ENCODE peak calls at places on chromosome 7, in four cellular contexts. I, P, T and L are unnamed samples.

GRCh38 chr7:102874166-102874829 is 38.5 kb upstream of the LRRC17 start:
- DNase-seq in I (peak), P (no peak), T (peak), L (no peak)

GRCh38 chr7:35702541-35702940 is 7.6 kb upstream of the HERPUD2 start:
- DNase-seq in I (no peak), P (no peak), T (no peak), L (no peak)

GRCh38 chr7:69889338-69890080 is 291.2 kb downstream of the AUTS2 start:
- DNase-seq in I (peak), P (no peak), T (peak), L (no peak)

GRCh38 chr7:48708635-48709034 is 215.7 kb upstream of the CDC14C start:
- DNase-seq in I (no peak), P (no peak), T (no peak), L (peak)

GRCh38 chr7:131108212-131108980 is 219.3 kb upstream of the MKLN1 start:
- DNase-seq in I (peak), P (no peak), T (peak), L (no peak)

GRCh38 chr7:46157931-46158330 is 236.9 kb upstream of the IGFBP3 start:
- DNase-seq in I (no peak), P (no peak), T (no peak), L (no peak)

GRCh38 chr7:133742709-133743538 is 384.2 kb upstream of the LRGUK start:
- DNase-seq in I (peak), P (peak), T (peak), L (peak)

GRCh38 chr7:44324204-44325126 is 929 bp downstream of the CAMK2B start:
- DNase-seq in I (no peak), P (peak), T (no peak), L (peak)

GRCh38 chr7:115654384-115655181 is 376.0 kb downstream of the TFEC start:
- DNase-seq in I (no peak), P (no peak), T (peak), L (no peak)

GRCh38 chr7:101172854-101173751 is 7.0 kb downstream of the NAT16 start:
- DNase-seq in I (no peak), P (peak), T (peak), L (peak)

GRCh38 chr7:70338061-70338460 is 739.8 kb downstream of the AUTS2 start:
- DNase-seq in I (no peak), P (no peak), T (no peak), L (no peak)

GRCh38 chr7:13111230-13111629 is 423.8 kb downstream of the ARL4A start:
- DNase-seq in I (no peak), P (no peak), T (peak), L (no peak)

DNA sequence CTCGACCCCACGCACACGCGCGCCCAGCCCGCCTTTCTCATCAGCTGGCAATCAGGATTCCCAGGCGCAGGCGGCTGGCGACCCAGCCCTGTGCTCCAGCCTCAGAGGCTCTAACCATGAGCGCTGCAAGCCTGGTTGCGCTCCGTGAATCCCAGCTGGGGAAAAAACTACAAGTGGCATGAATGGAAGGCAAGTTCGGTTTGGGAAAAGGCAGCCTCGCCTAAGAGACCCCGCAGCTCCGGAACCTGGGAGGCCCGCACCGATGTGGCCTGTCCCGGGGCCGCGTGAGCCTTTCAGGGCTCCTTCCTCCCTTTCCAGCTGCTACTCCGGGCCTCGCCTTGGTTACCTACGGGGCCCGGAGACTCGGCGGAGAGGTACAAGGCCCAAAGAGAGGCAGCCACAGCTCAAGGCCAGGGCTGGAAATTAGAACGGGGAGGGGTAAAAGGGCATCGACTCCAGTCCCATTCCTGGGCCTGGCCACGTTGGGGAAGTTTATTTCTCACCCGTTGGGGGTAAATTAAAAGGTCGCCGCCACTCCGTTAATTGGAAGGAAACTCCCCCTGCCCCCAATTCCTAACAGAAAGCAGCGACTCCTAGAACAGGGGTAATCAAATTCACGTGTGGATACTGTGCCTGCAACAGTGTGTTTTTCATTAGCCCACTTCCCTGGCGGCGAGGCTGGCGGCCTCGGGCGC is 1.3 kb upstream of the HOXA9 start:
- DNase-seq in I (no peak), P (no peak), T (no peak), L (peak)
- H3K4me2 ChIP-seq in I (no peak), P (no peak), T (no peak), L (no peak)

DNA sequence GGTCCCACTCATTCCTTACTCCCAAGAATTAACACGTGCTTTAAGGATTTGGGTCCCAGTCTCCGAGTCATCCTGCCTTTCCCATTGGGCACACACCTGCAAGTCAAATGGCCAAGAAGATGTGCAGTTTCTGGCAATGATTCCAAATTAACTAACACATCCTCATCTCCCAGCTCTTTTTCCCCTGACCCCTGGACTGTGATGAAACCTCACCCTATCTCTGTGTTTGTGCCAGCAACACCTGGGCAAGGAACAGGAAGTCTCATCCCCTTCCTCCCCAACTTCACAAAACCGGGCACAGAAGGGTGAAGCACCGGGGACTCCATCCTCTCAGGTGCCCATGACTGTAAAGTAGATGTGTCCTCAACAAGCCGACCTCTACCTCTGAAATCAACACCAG is 54.8 kb downstream of the PLXNA4 start:
- DNase-seq in I (no peak), P (no peak), T (no peak), L (no peak)
- H3K4me2 ChIP-seq in I (no peak), P (no peak), T (no peak), L (no peak)

DNA sequence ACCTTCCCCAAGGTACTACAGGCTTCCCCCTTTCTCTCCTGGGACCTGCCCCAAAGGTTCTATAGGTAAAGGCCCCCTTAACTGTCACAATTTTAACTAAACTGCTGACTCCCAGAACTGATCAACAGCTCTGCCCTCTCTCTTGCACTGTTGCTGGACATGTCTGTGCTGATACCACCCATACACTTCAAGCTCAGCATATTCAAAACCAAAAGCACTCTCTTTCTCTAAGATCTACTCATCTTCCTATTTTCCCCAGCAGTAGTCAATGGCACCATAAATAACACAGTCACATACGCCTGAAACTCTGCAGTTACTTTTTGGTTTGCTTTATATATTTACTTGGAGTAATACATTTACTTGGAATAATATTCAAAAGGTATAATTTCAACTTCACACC is 12.3 kb downstream of the OSBPL3 start:
- DNase-seq in I (no peak), P (no peak), T (no peak), L (no peak)
- H3K4me2 ChIP-seq in I (peak), P (no peak), T (no peak), L (no peak)

DNA sequence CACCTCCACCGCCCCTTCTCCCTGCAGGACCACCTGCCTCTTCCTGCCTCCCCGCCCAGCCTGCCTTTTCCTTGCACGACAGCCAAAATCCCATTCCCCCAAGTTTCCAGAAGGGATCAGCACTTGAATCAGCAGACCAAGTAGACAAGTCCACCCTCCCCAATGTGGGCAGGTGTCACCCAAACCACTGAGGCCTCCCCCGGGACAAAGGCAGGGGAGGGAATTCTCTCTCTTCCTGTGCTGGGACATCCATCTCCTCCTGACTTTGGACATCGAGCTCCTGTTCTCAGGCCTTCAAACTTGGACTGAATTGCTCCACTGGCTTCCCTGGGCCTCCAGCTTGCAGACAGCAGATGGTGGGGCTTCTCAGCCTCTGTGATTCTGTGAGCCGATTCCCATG is 21.6 kb upstream of the PSMG3 start:
- DNase-seq in I (no peak), P (peak), T (no peak), L (no peak)
- H3K4me2 ChIP-seq in I (no peak), P (no peak), T (no peak), L (no peak)

GRCh38 chr7:73830872-73831655 is at the start of gene CLDN4:
- DNase-seq in I (no peak), P (no peak), T (no peak), L (peak)
- H3K4me2 ChIP-seq in I (no peak), P (peak), T (no peak), L (peak)

GRCh38 chr7:19392246-19392645 is 247.0 kb upstream of the FERD3L start:
- DNase-seq in I (no peak), P (no peak), T (peak), L (no peak)
- H3K4me2 ChIP-seq in I (no peak), P (no peak), T (no peak), L (no peak)

DNA sequence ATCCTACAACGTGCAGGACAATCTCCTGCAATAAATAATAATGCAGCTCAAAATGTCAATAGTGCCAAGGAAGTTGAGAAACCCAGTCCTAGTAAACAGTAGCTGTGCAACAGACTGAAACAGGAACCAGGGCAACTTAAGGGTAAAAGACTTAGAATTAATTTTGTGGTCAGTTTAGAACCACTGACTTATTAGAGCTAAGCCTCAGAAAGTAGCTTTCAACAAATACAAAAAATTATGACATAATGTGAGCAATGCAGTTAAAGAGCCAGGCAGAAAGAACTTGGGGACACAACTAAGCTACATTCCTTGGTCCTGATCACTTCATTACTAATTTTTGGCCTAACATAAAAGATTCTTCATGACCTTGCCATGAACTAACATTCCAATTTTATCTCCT is 195.3 kb downstream of the MACC1 start:
- DNase-seq in I (peak), P (no peak), T (peak), L (no peak)
- H3K4me2 ChIP-seq in I (no peak), P (no peak), T (no peak), L (no peak)

DNA sequence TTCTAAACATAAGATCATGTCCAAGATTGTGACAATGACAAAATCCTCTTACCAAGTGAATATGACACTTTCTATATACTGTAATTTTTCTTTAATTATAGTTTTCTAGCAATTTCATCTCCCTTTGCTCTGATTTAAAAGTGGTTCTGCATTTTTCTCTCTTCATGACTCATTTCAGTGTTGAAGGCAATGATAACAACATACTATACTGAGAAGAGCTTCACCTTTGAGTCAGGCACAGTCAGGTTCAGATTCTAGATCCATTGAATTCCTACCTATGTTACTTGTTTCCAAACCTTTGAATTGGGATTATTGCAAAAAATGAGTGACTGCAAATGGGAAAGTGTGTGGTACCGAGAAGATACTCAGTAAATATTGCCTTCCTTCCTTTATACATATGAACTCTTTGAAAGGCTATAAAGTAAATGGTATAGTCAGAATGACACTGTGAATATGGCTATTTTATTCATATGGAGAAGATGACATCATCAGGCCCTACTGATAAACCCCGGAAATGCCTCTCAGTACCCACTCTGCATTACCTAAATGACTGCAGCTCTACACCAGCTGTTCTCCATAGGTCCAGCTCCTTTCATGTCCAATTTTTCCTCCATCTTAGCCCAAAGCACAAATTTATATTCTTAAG is 66.7 kb upstream of the FGL2 start:
- DNase-seq in I (no peak), P (no peak), T (peak), L (no peak)
- H3K4me2 ChIP-seq in I (no peak), P (no peak), T (no peak), L (no peak)

DNA sequence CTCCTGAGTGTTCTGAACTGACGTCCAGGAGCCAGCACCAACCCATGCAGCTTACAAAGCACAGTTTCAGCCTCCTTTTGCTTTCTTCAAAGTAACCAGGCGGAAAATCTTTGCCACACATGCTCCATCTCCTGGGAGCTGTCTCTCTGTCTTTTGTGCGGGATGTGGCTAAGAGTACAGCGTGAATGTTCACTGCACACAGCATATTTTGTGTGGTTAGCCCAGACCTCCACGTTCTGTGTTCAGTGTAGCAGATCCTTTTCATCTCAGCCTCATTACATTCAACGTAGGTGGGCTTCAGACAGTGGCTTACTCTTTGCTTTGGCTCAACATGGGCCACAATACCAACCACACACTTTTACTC is 200.8 kb downstream of the TNS3 start:
- DNase-seq in I (no peak), P (no peak), T (peak), L (no peak)
- H3K4me2 ChIP-seq in I (no peak), P (no peak), T (no peak), L (peak)